ENCODE peak calls at places on chromosomes 12 and 14, in eight cellular contexts. C is lower lobe of right lung, V is uterus, M is keratinocyte, Y is DND-41, X is OCI-LY7, N is sigmoid colon, O is IMR-90. A is an unnamed sample.

GRCh38 chr14:45125754-45126153 is 8.5 kb downstream of the FKBP3 start:
- DNase-seq in V (no peak), M (no peak), X (no peak), N (no peak), C (no peak), Y (no peak), O (no peak), A (no peak)

GRCh38 chr12:15526033-15526432 is 203.7 kb downstream of the PTPRO start:
- DNase-seq in O (no peak), V (no peak), N (no peak), C (no peak), Y (no peak), X (peak; percentile 88), M (no peak), A (no peak)

GRCh38 chr12:6057693-6058092 is 66.8 kb downstream of the VWF start:
- DNase-seq in C (no peak), Y (no peak), N (no peak), X (no peak), O (no peak), M (no peak), V (no peak), A (no peak)

GRCh38 chr14:37623552-37623951 is 28.1 kb downstream of the TTC6 start:
- DNase-seq in M (peak; percentile 84), N (no peak), C (no peak), O (peak; percentile 81), Y (no peak), X (no peak), V (no peak), A (no peak)

GRCh38 chr12:47238665-47239064 is 158.9 kb upstream of the AMIGO2 start:
- DNase-seq in X (no peak), V (no peak), M (no peak), C (no peak), Y (no peak), N (no peak), O (peak; percentile 54), A (no peak)

GRCh38 chr12:126055521-126055920 is 990.3 kb downstream of the AACS start:
- DNase-seq in Y (no peak), X (no peak), V (no peak), M (no peak), N (no peak), C (no peak), O (no peak), A (no peak)

GRCh38 chr14:68247867-68248266 is 428.3 kb downstream of the RAD51B start:
- DNase-seq in V (no peak), M (no peak), O (peak; percentile 27), N (peak; percentile 80), Y (no peak), X (no peak), C (no peak), A (no peak)

GRCh38 chr12:98188649-98189048 is 326.7 kb upstream of the TMPO start:
- DNase-seq in C (no peak), O (no peak), Y (no peak), X (no peak), N (no peak), V (no peak), M (no peak), A (no peak)

GRCh38 chr14:72966038-72966437 is 39.8 kb downstream of the DCAF4 start:
- DNase-seq in V (no peak), M (no peak), O (no peak), Y (no peak), C (no peak), X (no peak), N (no peak), A (no peak)

GRCh38 chr14:94403312-94403711 is 14.9 kb upstream of the SERPINA1 start:
- DNase-seq in V (no peak), N (no peak), X (no peak), O (no peak), M (no peak), Y (no peak), C (no peak), A (no peak)

GRCh38 chr12:26379777-26380467 is 184.5 kb downstream of the SSPN start:
- DNase-seq in M (no peak), X (no peak), V (no peak), Y (no peak), N (no peak), O (no peak), C (no peak), A (no peak)

GRCh38 chr12:51126297-51126696 is 42.9 kb upstream of the CSRNP2 start:
- DNase-seq in V (no peak), N (no peak), M (no peak), X (no peak), Y (no peak), C (no peak), O (no peak), A (no peak)

GRCh38 chr14:22656945-22657711 is 13.0 kb upstream of the OR6J1 start:
- DNase-seq in O (peak; percentile 35), Y (no peak), V (no peak), C (no peak), X (no peak), N (no peak), M (no peak), A (no peak)

DNA sequence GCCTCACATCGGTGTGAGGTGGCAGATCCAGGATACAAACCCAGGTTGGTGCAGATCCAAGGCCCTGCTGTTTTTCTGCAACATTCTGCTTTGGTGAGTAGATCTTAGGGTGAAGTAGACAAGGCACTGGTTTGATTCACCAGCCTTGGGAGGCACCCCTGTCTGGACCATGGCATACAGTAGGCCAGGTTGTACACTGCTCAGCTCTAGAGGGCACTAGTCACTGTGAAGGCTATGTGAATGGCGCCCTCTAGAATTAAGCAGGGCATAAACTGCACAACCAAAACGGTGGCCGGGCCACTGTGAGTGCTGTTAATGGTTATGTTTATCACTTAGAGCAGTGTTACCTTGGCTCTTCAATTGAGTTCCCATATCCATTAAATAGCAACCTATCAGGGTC is 280.6 kb upstream of the PWP1 start:
- DNase-seq in O (peak; percentile 36), V (no peak), Y (peak; percentile 9), M (no peak), N (no peak), C (no peak), X (peak; percentile 58), A (no peak)
- TF ChIP-seq CTCF in O (peak; percentile 70), V (no peak), Y (peak; percentile 46), M (peak; percentile 97), N (no peak), C (peak; percentile 28), X (peak; percentile 84), A (no peak)

DNA sequence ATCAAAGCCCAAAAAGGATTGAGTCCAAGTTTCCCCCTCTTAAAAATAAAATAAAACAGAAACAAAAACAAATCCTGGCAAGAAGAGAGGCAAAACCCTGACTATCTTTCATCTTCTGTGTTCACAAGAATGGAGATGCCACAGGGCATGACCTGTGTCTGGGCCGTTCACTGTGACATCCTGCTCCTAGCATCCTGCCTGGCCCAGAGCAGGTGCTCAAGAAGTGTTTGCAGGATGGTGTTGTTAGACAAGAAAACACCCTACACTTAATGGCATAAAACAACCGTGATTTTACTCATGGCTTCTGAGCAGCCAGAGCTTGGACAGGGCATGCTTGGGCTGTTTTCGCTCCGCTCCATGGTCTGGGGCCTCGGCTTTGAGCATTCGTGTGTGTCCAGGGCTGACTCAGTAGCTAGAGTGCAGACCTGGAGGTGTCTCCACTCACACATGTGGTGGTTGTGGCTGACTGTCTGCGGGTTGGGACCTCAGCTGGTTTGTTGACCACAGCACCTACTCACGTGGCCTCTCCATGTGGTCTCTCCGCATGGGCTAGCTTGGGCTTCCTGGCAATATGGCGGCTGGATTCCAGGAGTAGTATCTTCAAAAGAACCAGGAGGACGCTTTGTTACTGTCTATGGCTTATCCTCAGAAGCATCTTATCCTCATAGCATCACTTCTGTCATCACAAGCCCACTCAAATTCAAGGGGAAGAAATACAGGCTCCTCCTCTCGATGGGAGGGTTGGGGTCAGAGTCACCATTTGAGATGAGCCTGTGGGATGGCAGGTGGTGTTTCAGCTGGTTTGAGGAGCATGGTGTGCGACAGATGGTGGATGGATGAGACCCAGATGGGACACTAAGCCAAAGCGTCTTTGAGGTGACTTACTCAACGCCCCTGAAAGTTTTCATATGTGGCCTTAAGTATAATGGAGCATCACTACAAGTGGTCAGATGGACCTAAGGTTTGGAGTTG is 33.2 kb upstream of the FZD10 start:
- DNase-seq in V (no peak), Y (no peak), X (no peak), O (no peak), C (no peak), M (no peak), N (no peak), A (no peak)
- H3K27ac ChIP-seq in V (no peak overlapping the region), Y (no peak overlapping the region), X (no peak overlapping the region), O (no peak overlapping the region), C (no peak overlapping the region), M (no peak overlapping the region), N (peak overlapping the region; percentile 35), A (no peak overlapping the region)

GRCh38 chr12:124509676-124510300 is 57.6 kb downstream of the NCOR2 start:
- DNase-seq in Y (no peak), V (peak; percentile 76), O (peak; percentile 70), M (no peak), X (no peak), C (no peak), N (peak; percentile 91), A (no peak)

GRCh38 chr12:124508323-124509096 is 58.9 kb downstream of the NCOR2 start:
- DNase-seq in M (no peak), C (no peak), V (peak; percentile 54), O (peak; percentile 27), N (peak; percentile 85), Y (no peak), X (no peak), A (no peak)

GRCh38 chr12:124511259-124511985 is 56.0 kb downstream of the NCOR2 start:
- DNase-seq in X (no peak), V (no peak), M (no peak), Y (no peak), O (no peak), C (no peak), N (no peak), A (no peak)

GRCh38 chr12:124509300-124509675 is 58.1 kb downstream of the NCOR2 start:
- DNase-seq in C (no peak), N (no peak), M (no peak), X (no peak), V (no peak), O (no peak), Y (no peak), A (no peak)

GRCh38 chr12:124510301-124510970 is 57.0 kb downstream of the NCOR2 start:
- DNase-seq in O (no peak), V (no peak), Y (no peak), M (no peak), C (no peak), X (no peak), N (no peak), A (no peak)
- TF ChIP-seq CTCF in O (no peak), V (no peak), Y (peak; percentile 35), M (peak; percentile 34), C (no peak), X (peak; percentile 57), N (no peak), A (no peak)

DNA sequence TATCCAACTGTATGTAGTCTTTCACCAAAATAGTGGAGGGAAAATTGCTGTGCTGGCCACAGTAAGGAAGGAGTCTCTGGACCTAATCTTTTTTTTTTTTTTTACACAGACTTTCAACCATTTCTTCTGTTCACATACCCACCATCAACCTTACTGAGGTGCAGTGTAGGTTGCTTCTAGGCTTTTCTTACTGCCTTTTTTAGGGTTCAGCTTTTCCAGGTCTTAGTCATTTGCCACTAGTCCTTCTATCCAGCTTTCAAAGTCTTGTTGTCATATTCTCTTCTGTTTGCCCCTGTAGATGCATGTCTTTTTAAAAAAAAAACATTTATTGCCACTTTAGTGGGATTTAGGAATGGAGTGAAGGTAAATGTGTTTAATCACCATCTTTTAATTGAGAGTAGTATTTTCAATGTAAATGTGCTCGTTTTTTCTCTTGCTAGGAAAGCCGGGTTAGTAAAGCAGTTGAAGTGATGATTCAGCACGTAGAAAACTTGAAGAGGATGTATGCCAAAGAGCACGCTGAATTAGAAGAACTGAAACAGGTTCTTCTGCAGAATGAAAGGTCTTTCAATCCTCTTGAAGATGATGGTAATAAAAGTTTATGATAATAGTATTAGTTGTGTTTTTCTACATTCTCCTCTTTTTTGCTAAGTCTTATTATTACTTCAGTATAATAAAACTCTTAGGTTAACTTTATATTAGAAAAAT is 94.1 kb downstream of the DNAI7 start:
- DNase-seq in M (no peak), N (no peak), C (no peak), Y (no peak), V (no peak), O (no peak), X (no peak), A (no peak)
- H3K27ac ChIP-seq in M (no peak overlapping the region), N (no peak overlapping the region), C (no peak overlapping the region), Y (no peak overlapping the region), V (no peak overlapping the region), O (no peak overlapping the region), X (peak overlapping the region; percentile 25), A (no peak overlapping the region)

A was measured in CD4-positive, alpha-beta T cell.